ENCODE peak calls at places on chromosomes 7 and 10, in seven cellular contexts. One of them, this sample, is unnamed.

GRCh38 chr10:70174058-70174741 is 3.9 kb upstream of the SAR1A start:
- DNase-seq in stimulated activated CD4-positive, alpha-beta T cell treated with anti-CD3 and anti-CD28 coated beads, TNF-alpha, amount 100 ng/mL, for 4 hours: no peak
- DNase-seq in activated T-cell treated with anti-CD3 and anti-CD28 coated beads, Interleukin-2, amount 50 U/mL, for 48 hours: peak
- DNase-seq in NCI-H1092: no peak
- DNase-seq in ascending aorta: no peak
- DNase-seq in GM12865: peak
- DNase-seq in RWPE1: no peak
- DNase-seq in this sample: peak

GRCh38 chr10:82266438-82266837 is 391.4 kb downstream of the NRG3 start:
- DNase-seq in stimulated activated CD4-positive, alpha-beta T cell treated with anti-CD3 and anti-CD28 coated beads, TNF-alpha, amount 100 ng/mL, for 4 hours: no peak
- DNase-seq in activated T-cell treated with anti-CD3 and anti-CD28 coated beads, Interleukin-2, amount 50 U/mL, for 48 hours: no peak
- DNase-seq in NCI-H1092: no peak
- DNase-seq in ascending aorta: no peak
- DNase-seq in GM12865: no peak
- DNase-seq in RWPE1: no peak
- DNase-seq in this sample: no peak

GRCh38 chr7:87510430-87510875 is 35.0 kb upstream of the ABCB4 start:
- DNase-seq in stimulated activated CD4-positive, alpha-beta T cell treated with anti-CD3 and anti-CD28 coated beads, TNF-alpha, amount 100 ng/mL, for 4 hours: no peak
- DNase-seq in activated T-cell treated with anti-CD3 and anti-CD28 coated beads, Interleukin-2, amount 50 U/mL, for 48 hours: no peak
- DNase-seq in NCI-H1092: peak
- DNase-seq in ascending aorta: no peak
- DNase-seq in GM12865: no peak
- DNase-seq in RWPE1: no peak
- DNase-seq in this sample: no peak

GRCh38 chr7:148328906-148329305 is 261.7 kb upstream of the C7orf33 start:
- DNase-seq in stimulated activated CD4-positive, alpha-beta T cell treated with anti-CD3 and anti-CD28 coated beads, TNF-alpha, amount 100 ng/mL, for 4 hours: no peak
- DNase-seq in activated T-cell treated with anti-CD3 and anti-CD28 coated beads, Interleukin-2, amount 50 U/mL, for 48 hours: no peak
- DNase-seq in NCI-H1092: no peak
- DNase-seq in ascending aorta: no peak
- DNase-seq in GM12865: no peak
- DNase-seq in RWPE1: no peak
- DNase-seq in this sample: no peak

GRCh38 chr10:14659626-14660196 is 115.0 kb downstream of the FAM107B start:
- DNase-seq in stimulated activated CD4-positive, alpha-beta T cell treated with anti-CD3 and anti-CD28 coated beads, TNF-alpha, amount 100 ng/mL, for 4 hours: peak
- DNase-seq in activated T-cell treated with anti-CD3 and anti-CD28 coated beads, Interleukin-2, amount 50 U/mL, for 48 hours: peak
- DNase-seq in NCI-H1092: no peak
- DNase-seq in ascending aorta: no peak
- DNase-seq in GM12865: peak
- DNase-seq in RWPE1: no peak
- DNase-seq in this sample: peak

GRCh38 chr10:29922226-29922625 is 137.2 kb downstream of the JCAD start:
- DNase-seq in stimulated activated CD4-positive, alpha-beta T cell treated with anti-CD3 and anti-CD28 coated beads, TNF-alpha, amount 100 ng/mL, for 4 hours: no peak
- DNase-seq in activated T-cell treated with anti-CD3 and anti-CD28 coated beads, Interleukin-2, amount 50 U/mL, for 48 hours: no peak
- DNase-seq in NCI-H1092: no peak
- DNase-seq in ascending aorta: no peak
- DNase-seq in GM12865: no peak
- DNase-seq in RWPE1: no peak
- DNase-seq in this sample: no peak

GRCh38 chr7:96838481-96838880 is 128.8 kb upstream of the SEM1 start:
- DNase-seq in stimulated activated CD4-positive, alpha-beta T cell treated with anti-CD3 and anti-CD28 coated beads, TNF-alpha, amount 100 ng/mL, for 4 hours: no peak
- DNase-seq in activated T-cell treated with anti-CD3 and anti-CD28 coated beads, Interleukin-2, amount 50 U/mL, for 48 hours: no peak
- DNase-seq in NCI-H1092: no peak
- DNase-seq in ascending aorta: no peak
- DNase-seq in GM12865: no peak
- DNase-seq in RWPE1: no peak
- DNase-seq in this sample: no peak

GRCh38 chr7:96953676-96954513 is 51.5 kb upstream of the DLX6 start:
- DNase-seq in stimulated activated CD4-positive, alpha-beta T cell treated with anti-CD3 and anti-CD28 coated beads, TNF-alpha, amount 100 ng/mL, for 4 hours: no peak
- DNase-seq in activated T-cell treated with anti-CD3 and anti-CD28 coated beads, Interleukin-2, amount 50 U/mL, for 48 hours: no peak
- DNase-seq in NCI-H1092: no peak
- DNase-seq in ascending aorta: no peak
- DNase-seq in GM12865: no peak
- DNase-seq in RWPE1: no peak
- DNase-seq in this sample: no peak

GRCh38 chr10:89207181-89207800 is at the start of gene CH25H:
- DNase-seq in stimulated activated CD4-positive, alpha-beta T cell treated with anti-CD3 and anti-CD28 coated beads, TNF-alpha, amount 100 ng/mL, for 4 hours: no peak
- DNase-seq in activated T-cell treated with anti-CD3 and anti-CD28 coated beads, Interleukin-2, amount 50 U/mL, for 48 hours: peak
- DNase-seq in NCI-H1092: no peak
- DNase-seq in ascending aorta: peak
- DNase-seq in GM12865: peak
- DNase-seq in RWPE1: peak
- DNase-seq in this sample: peak

GRCh38 chr10:43774234-43774769 is 125.6 kb upstream of the ZNF32 start:
- DNase-seq in stimulated activated CD4-positive, alpha-beta T cell treated with anti-CD3 and anti-CD28 coated beads, TNF-alpha, amount 100 ng/mL, for 4 hours: no peak
- DNase-seq in activated T-cell treated with anti-CD3 and anti-CD28 coated beads, Interleukin-2, amount 50 U/mL, for 48 hours: no peak
- DNase-seq in NCI-H1092: no peak
- DNase-seq in ascending aorta: no peak
- DNase-seq in GM12865: no peak
- DNase-seq in RWPE1: no peak
- DNase-seq in this sample: no peak

GRCh38 chr10:1064172-1064571 is 8.0 kb downstream of the WDR37 start:
- DNase-seq in stimulated activated CD4-positive, alpha-beta T cell treated with anti-CD3 and anti-CD28 coated beads, TNF-alpha, amount 100 ng/mL, for 4 hours: no peak
- DNase-seq in activated T-cell treated with anti-CD3 and anti-CD28 coated beads, Interleukin-2, amount 50 U/mL, for 48 hours: no peak
- DNase-seq in NCI-H1092: no peak
- DNase-seq in ascending aorta: no peak
- DNase-seq in GM12865: no peak
- DNase-seq in RWPE1: no peak
- DNase-seq in this sample: no peak

GRCh38 chr10:133396035-133396624 is 2.2 kb downstream of the MTG1 start:
- DNase-seq in stimulated activated CD4-positive, alpha-beta T cell treated with anti-CD3 and anti-CD28 coated beads, TNF-alpha, amount 100 ng/mL, for 4 hours: no peak
- DNase-seq in activated T-cell treated with anti-CD3 and anti-CD28 coated beads, Interleukin-2, amount 50 U/mL, for 48 hours: peak
- DNase-seq in NCI-H1092: no peak
- DNase-seq in ascending aorta: no peak
- DNase-seq in GM12865: no peak
- DNase-seq in RWPE1: no peak
- DNase-seq in this sample: no peak

GRCh38 chr10:110008518-110009339 is 945 bp downstream of the ADD3 start:
- DNase-seq in stimulated activated CD4-positive, alpha-beta T cell treated with anti-CD3 and anti-CD28 coated beads, TNF-alpha, amount 100 ng/mL, for 4 hours: peak
- DNase-seq in activated T-cell treated with anti-CD3 and anti-CD28 coated beads, Interleukin-2, amount 50 U/mL, for 48 hours: peak
- DNase-seq in NCI-H1092: no peak
- DNase-seq in ascending aorta: peak
- DNase-seq in GM12865: peak
- DNase-seq in RWPE1: peak
- DNase-seq in this sample: peak

GRCh38 chr7:30041526-30042269 is 13.5 kb downstream of the PLEKHA8 start:
- DNase-seq in stimulated activated CD4-positive, alpha-beta T cell treated with anti-CD3 and anti-CD28 coated beads, TNF-alpha, amount 100 ng/mL, for 4 hours: no peak
- DNase-seq in activated T-cell treated with anti-CD3 and anti-CD28 coated beads, Interleukin-2, amount 50 U/mL, for 48 hours: no peak
- DNase-seq in NCI-H1092: no peak
- DNase-seq in ascending aorta: no peak
- DNase-seq in GM12865: no peak
- DNase-seq in RWPE1: no peak
- DNase-seq in this sample: no peak

GRCh38 chr7:28682811-28683210 is 270.5 kb downstream of the CREB5 start:
- DNase-seq in stimulated activated CD4-positive, alpha-beta T cell treated with anti-CD3 and anti-CD28 coated beads, TNF-alpha, amount 100 ng/mL, for 4 hours: no peak
- DNase-seq in activated T-cell treated with anti-CD3 and anti-CD28 coated beads, Interleukin-2, amount 50 U/mL, for 48 hours: no peak
- DNase-seq in NCI-H1092: no peak
- DNase-seq in ascending aorta: no peak
- DNase-seq in GM12865: no peak
- DNase-seq in RWPE1: no peak
- DNase-seq in this sample: no peak

GRCh38 chr7:147400221-147400689 is 1190.3 kb upstream of the C7orf33 start:
- DNase-seq in stimulated activated CD4-positive, alpha-beta T cell treated with anti-CD3 and anti-CD28 coated beads, TNF-alpha, amount 100 ng/mL, for 4 hours: no peak
- DNase-seq in activated T-cell treated with anti-CD3 and anti-CD28 coated beads, Interleukin-2, amount 50 U/mL, for 48 hours: no peak
- DNase-seq in NCI-H1092: no peak
- DNase-seq in ascending aorta: no peak
- DNase-seq in GM12865: no peak
- DNase-seq in RWPE1: no peak
- DNase-seq in this sample: no peak

GRCh38 chr10:34743804-34744203 is 71.3 kb downstream of the PARD3 start:
- DNase-seq in stimulated activated CD4-positive, alpha-beta T cell treated with anti-CD3 and anti-CD28 coated beads, TNF-alpha, amount 100 ng/mL, for 4 hours: no peak
- DNase-seq in activated T-cell treated with anti-CD3 and anti-CD28 coated beads, Interleukin-2, amount 50 U/mL, for 48 hours: no peak
- DNase-seq in NCI-H1092: no peak
- DNase-seq in ascending aorta: peak
- DNase-seq in GM12865: no peak
- DNase-seq in RWPE1: peak
- DNase-seq in this sample: no peak

GRCh38 chr7:157500171-157500960 is 163.6 kb downstream of the DNAJB6 start:
- DNase-seq in stimulated activated CD4-positive, alpha-beta T cell treated with anti-CD3 and anti-CD28 coated beads, TNF-alpha, amount 100 ng/mL, for 4 hours: no peak
- DNase-seq in activated T-cell treated with anti-CD3 and anti-CD28 coated beads, Interleukin-2, amount 50 U/mL, for 48 hours: peak
- DNase-seq in NCI-H1092: no peak
- DNase-seq in ascending aorta: peak
- DNase-seq in GM12865: no peak
- DNase-seq in RWPE1: no peak
- DNase-seq in this sample: no peak

GRCh38 chr7:102892631-102893278 is 20.0 kb upstream of the LRRC17 start:
- DNase-seq in stimulated activated CD4-positive, alpha-beta T cell treated with anti-CD3 and anti-CD28 coated beads, TNF-alpha, amount 100 ng/mL, for 4 hours: no peak
- DNase-seq in activated T-cell treated with anti-CD3 and anti-CD28 coated beads, Interleukin-2, amount 50 U/mL, for 48 hours: no peak
- DNase-seq in NCI-H1092: no peak
- DNase-seq in ascending aorta: no peak
- DNase-seq in GM12865: no peak
- DNase-seq in RWPE1: no peak
- DNase-seq in this sample: no peak

GRCh38 chr10:113980408-113981087 is 63.1 kb upstream of the ADRB1 start:
- DNase-seq in stimulated activated CD4-positive, alpha-beta T cell treated with anti-CD3 and anti-CD28 coated beads, TNF-alpha, amount 100 ng/mL, for 4 hours: no peak
- DNase-seq in activated T-cell treated with anti-CD3 and anti-CD28 coated beads, Interleukin-2, amount 50 U/mL, for 48 hours: no peak
- DNase-seq in NCI-H1092: no peak
- DNase-seq in ascending aorta: no peak
- DNase-seq in GM12865: no peak
- DNase-seq in RWPE1: peak
- DNase-seq in this sample: no peak